ENCODE peak calls at places on chromosomes 6 and 20, in nine cellular contexts. G, K, J, V, R, U, N, A and L are unnamed samples.
A peak's percentile ranks its signal among the peaks of the same experiment; 100 is the strongest.

GRCh38 chr20:41630846-41631245 is 12.7 kb upstream of the CHD6 start:
- DNase-seq in G (no peak), K (no peak), J (no peak), V (no peak), R (no peak), U (no peak), N (no peak), A (no peak), L (no peak)

GRCh38 chr6:10720229-10720959 is 2.5 kb upstream of the TMEM14C start:
- DNase-seq in G (peak; percentile 56), K (no peak), J (no peak), V (peak; percentile 63), R (no peak), U (no peak), N (peak; percentile 33), A (no peak), L (peak; percentile 74)

GRCh38 chr20:20480689-20481088 is 112.8 kb downstream of the INSM1 start:
- DNase-seq in G (no peak), K (no peak), J (no peak), V (no peak), R (no peak), U (no peak), N (no peak), A (no peak), L (no peak)

GRCh38 chr6:93047033-93047432 is 372.3 kb downstream of the EPHA7 start:
- DNase-seq in G (no peak), K (no peak), J (no peak), V (no peak), R (no peak), U (no peak), N (no peak), A (no peak), L (no peak)

GRCh38 chr20:38604873-38605303 is 3.3 kb downstream of the ARHGAP40 start:
- DNase-seq in G (no peak), K (peak; percentile 92), J (no peak), V (no peak), R (no peak), U (peak; percentile 71), N (no peak), A (no peak), L (no peak)

GRCh38 chr6:52603000-52603795 is 26.3 kb upstream of the TRAM2 start:
- DNase-seq in G (peak; percentile 63), K (no peak), J (no peak), V (no peak), R (no peak), U (no peak), N (no peak), A (no peak), L (no peak)

GRCh38 chr6:110221738-110222137 is 41.5 kb downstream of the CDC40 start:
- DNase-seq in G (no peak), K (no peak), J (no peak), V (no peak), R (no peak), U (no peak), N (no peak), A (no peak), L (no peak)

GRCh38 chr6:20269147-20269546 is 56.9 kb upstream of the MBOAT1 start:
- DNase-seq in G (no peak), K (no peak), J (no peak), V (no peak), R (no peak), U (peak; percentile 79), N (no peak), A (no peak), L (no peak)

GRCh38 chr6:98653171-98653570 is 181.2 kb upstream of the POU3F2 start:
- DNase-seq in G (peak; percentile 48), K (no peak), J (no peak), V (no peak), R (no peak), U (no peak), N (no peak), A (no peak), L (no peak)

GRCh38 chr6:128242765-128243403 is 277.5 kb downstream of the PTPRK start:
- DNase-seq in G (peak; percentile 18), K (no peak), J (no peak), V (no peak), R (no peak), U (no peak), N (no peak), A (peak; percentile 11), L (no peak)

GRCh38 chr6:111230351-111231077 is 143.2 kb downstream of the SLC16A10 start:
- DNase-seq in G (no peak), K (no peak), J (no peak), V (no peak), R (no peak), U (peak; percentile 82), N (no peak), A (no peak), L (no peak)

GRCh38 chr6:40774932-40775331 is 187.8 kb upstream of the LRFN2 start:
- DNase-seq in G (no peak), K (no peak), J (no peak), V (no peak), R (no peak), U (no peak), N (no peak), A (no peak), L (no peak)

GRCh38 chr20:5848711-5849505 is 98.7 kb downstream of the SHLD1 start:
- DNase-seq in G (peak; percentile 20), K (no peak), J (no peak), V (no peak), R (no peak), U (peak; percentile 71), N (no peak), A (no peak), L (no peak)

GRCh38 chr6:135052939-135053338 is 1.7 kb downstream of the HBS1L start:
- DNase-seq in G (no peak), K (no peak), J (no peak), V (no peak), R (no peak), U (no peak), N (no peak), A (no peak), L (no peak)
- H3K4me3 ChIP-seq in G (no peak overlapping the region), K (peak overlapping the region; percentile 85), J (no peak overlapping the region), V (peak overlapping the region; percentile 96), R (peak overlapping the region; percentile 83), U (no peak overlapping the region), N (no peak overlapping the region), A (no peak overlapping the region), L (peak overlapping the region; percentile 74)

GRCh38 chr6:7136859-7137334 is 29.1 kb downstream of the RREB1 start:
- DNase-seq in G (no peak), K (no peak), J (no peak), V (no peak), R (no peak), U (no peak), N (no peak), A (no peak), L (no peak)
- H3K27ac ChIP-seq in G (peak overlapping the region; percentile 10), K (peak overlapping the region; percentile 79), J (no peak overlapping the region), V (peak overlapping the region; percentile 91), R (peak overlapping the region; percentile 82), U (peak overlapping the region; percentile 77), N (peak overlapping the region; percentile 56), A (peak overlapping the region; percentile 73), L (peak overlapping the region; percentile 40)

DNA sequence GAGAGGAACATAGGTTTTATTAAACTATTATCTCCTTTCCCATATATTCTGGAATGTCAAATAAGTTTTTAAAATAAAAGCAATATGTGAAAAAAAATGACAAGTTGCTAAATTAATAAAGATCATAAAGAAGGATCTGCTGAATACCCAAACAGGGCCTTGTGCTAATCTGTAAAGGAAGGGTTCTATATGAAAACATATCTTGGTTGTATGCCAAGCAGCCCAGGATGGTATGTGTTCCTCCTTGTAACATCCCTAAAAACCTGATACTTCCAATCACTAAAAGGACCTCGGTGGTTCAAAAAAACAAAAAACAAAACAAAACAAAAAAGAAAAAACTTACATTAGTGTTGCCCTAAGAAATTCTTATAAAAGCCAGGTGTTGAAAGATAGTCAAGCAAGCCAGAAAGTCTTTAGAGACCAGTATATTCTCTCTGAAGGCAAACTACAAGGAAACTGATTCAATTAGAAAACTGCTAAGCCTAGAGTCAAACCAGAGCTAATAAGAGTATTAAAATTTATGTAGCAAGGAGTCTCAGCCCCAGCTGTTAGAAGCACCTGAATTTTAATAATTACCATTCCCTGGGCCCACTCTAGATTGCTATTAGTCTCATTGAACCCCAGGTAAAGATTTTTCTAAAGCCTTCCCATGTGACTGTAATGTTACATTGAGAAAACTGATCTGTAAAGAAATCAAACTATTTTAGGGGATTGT is 95.4 kb upstream of the BTN3A2 start:
- DNase-seq in G (peak; percentile 54), K (no peak), J (no peak), V (no peak), R (no peak), U (no peak), N (no peak), A (no peak), L (no peak)
- H3K4me3 ChIP-seq in G (peak overlapping the region; percentile 52), K (no peak overlapping the region), J (no peak overlapping the region), V (no peak overlapping the region), R (peak overlapping the region; percentile 32), U (no peak overlapping the region), N (no peak overlapping the region), A (peak overlapping the region; percentile 65), L (no peak overlapping the region)

GRCh38 chr6:34223964-34224940 is 12.4 kb upstream of the HMGA1 start:
- DNase-seq in G (peak; percentile 81), K (peak; percentile 85), J (peak; percentile 84), V (peak; percentile 89), R (peak; percentile 91), U (peak; percentile 100), N (peak; percentile 91), A (peak; percentile 82), L (peak; percentile 93)

GRCh38 chr6:34226066-34226465 is 10.6 kb upstream of the HMGA1 start:
- DNase-seq in G (no peak), K (no peak), J (no peak), V (no peak), R (no peak), U (peak; percentile 27), N (no peak), A (no peak), L (no peak)

GRCh38 chr6:34225551-34225950 is 11.1 kb upstream of the HMGA1 start:
- DNase-seq in G (no peak), K (no peak), J (no peak), V (no peak), R (no peak), U (no peak), N (no peak), A (no peak), L (no peak)

GRCh38 chr6:34227656-34228421 is 8.8 kb upstream of the HMGA1 start:
- DNase-seq in G (no peak), K (no peak), J (no peak), V (no peak), R (no peak), U (peak; percentile 74), N (no peak), A (no peak), L (no peak)

DNA sequence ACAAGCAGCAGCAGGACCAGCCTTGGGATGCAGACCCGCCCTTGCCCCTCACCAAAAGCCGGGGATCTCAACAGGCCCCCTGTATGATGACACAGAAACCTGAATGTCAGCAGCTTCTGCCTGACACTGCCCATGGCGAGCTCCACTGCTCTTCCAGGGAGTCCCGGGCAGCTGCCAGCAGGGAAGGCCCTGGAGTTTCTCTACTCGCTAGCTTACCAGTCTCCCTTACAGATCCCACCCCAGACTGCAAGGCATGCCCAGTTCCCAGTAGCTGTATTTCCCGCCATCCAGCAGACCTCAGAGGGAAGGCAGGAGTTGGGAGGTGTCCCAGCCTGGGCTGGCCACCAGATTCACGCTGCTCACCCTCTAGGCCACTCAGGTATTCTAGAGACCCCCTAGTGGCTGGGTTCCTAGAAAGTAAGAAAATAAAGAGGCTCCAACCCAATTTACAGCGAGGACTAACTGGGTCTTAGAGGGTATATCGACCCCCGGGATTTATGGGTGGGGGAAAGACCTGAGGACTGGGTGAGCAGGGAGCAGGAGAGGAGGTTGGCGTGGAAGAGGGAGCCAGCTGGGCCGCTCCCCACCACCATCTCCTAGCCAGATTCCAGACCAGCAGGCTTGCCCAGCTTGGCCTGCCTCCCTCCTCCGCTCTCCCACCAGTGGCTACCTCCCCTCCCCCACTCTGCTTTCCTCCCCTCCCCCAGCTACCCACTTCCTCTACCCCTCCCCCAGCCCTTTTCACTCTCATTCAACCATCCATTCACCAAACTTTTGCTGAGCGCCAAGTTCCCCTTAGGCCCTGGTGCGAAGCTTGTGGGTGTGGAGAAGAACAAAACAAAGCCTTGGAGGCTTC is 9.7 kb upstream of the HMGA1 start:
- DNase-seq in G (no peak), K (no peak), J (no peak), V (no peak), R (no peak), U (peak; percentile 66), N (no peak), A (no peak), L (no peak)
- H3K27ac ChIP-seq in G (no peak overlapping the region), K (peak overlapping the region; percentile 63), J (no peak overlapping the region), V (no peak overlapping the region), R (peak overlapping the region; percentile 29), U (no peak overlapping the region), N (no peak overlapping the region), A (no peak overlapping the region), L (no peak overlapping the region)